ENCODE peak calls at places on chromosomes 16 and 17, in five cellular contexts. C is thoracic aorta; Y is heart right ventricle; Z is CD8-positive, alpha-beta T cell; U is hepatocyte. P is an unnamed sample.
A peak's percentile ranks its signal among the peaks of the same experiment; 100 is the strongest.

GRCh38 chr17:4708436-4708835 is 2.0 kb upstream of the ARRB2 start:
- DNase-seq in Z (peak; percentile 49), C (no peak), U (no peak), Y (no peak), P (no peak)

GRCh38 chr16:25177831-25178688 is 38.7 kb upstream of the AQP8 start:
- DNase-seq in Y (no peak), Z (no peak), C (no peak), U (peak; percentile 53), P (no peak)

GRCh38 chr17:75430159-75430748 is 24.8 kb upstream of the GRB2 start:
- DNase-seq in U (peak; percentile 66), Z (no peak), C (no peak), Y (no peak), P (no peak)

GRCh38 chr16:11106726-11107125 is 149.3 kb downstream of the SOCS1 start:
- DNase-seq in Z (no peak), U (no peak), C (no peak), Y (no peak), P (no peak)

GRCh38 chr17:31235110-31235509 is 61.9 kb downstream of the OMG start:
- DNase-seq in Y (no peak), Z (no peak), U (no peak), C (no peak), P (no peak)

GRCh38 chr17:34826332-34826731 is 134.9 kb downstream of the CCT6B start:
- DNase-seq in Y (no peak), Z (no peak), C (no peak), U (no peak), P (no peak)

GRCh38 chr17:5809580-5810188 is 225.4 kb upstream of the NLRP1 start:
- DNase-seq in U (no peak), Z (no peak), C (no peak), Y (no peak), P (no peak)

GRCh38 chr17:64777413-64778101 is 115.5 kb upstream of the SMURF2 start:
- DNase-seq in U (no peak), Z (no peak), Y (peak; percentile 49), C (no peak), P (peak; percentile 69)

GRCh38 chr17:15091825-15092224 is 173.3 kb downstream of the PMP22 start:
- DNase-seq in Z (no peak), U (no peak), Y (no peak), C (no peak), P (no peak)

GRCh38 chr17:28347261-28347891 is 10.0 kb downstream of the POLDIP2 start:
- DNase-seq in C (no peak), U (no peak), Y (no peak), Z (no peak), P (no peak)

GRCh38 chr16:9846362-9847099 is 335.7 kb downstream of the GRIN2A start:
- DNase-seq in C (no peak), U (no peak), Z (no peak), Y (no peak), P (no peak)

GRCh38 chr17:66965801-66966528 is 1.5 kb downstream of the CACNG4 start:
- DNase-seq in Y (no peak), U (peak; percentile 29), Z (no peak), C (no peak), P (no peak)

GRCh38 chr16:86791287-86792074 is 213.1 kb downstream of the FOXL1 start:
- DNase-seq in U (no peak), Y (no peak), Z (no peak), C (no peak), P (no peak)

GRCh38 chr16:426115-426905 is 861 bp downstream of the RAB11FIP3 start:
- DNase-seq in U (peak; percentile 36), C (no peak), Y (peak; percentile 29), Z (no peak), P (no peak)

GRCh38 chr16:4273858-4274291 is 1.1 kb upstream of the TFAP4 start:
- DNase-seq in U (peak; percentile 75), Y (peak; percentile 71), C (no peak), Z (peak; percentile 49), P (peak; percentile 36)

GRCh38 chr16:53502331-53503269 is at the start of gene AKTIP:
- DNase-seq in Z (peak; percentile 35), Y (no peak), U (peak; percentile 80), C (no peak), P (no peak)

GRCh38 chr17:68578236-68578635 is 22.9 kb downstream of the FAM20A start:
- DNase-seq in Y (no peak), C (no peak), Z (no peak), U (no peak), P (no peak)

GRCh38 chr16:3004781-3005284 is 7.9 kb upstream of the CLDN9 start:
- DNase-seq in C (no peak), Z (no peak), U (peak; percentile 59), Y (no peak), P (no peak)

GRCh38 chr17:77475012-77475976 is 334.5 kb downstream of the SEC14L1 start:
- DNase-seq in Z (peak; percentile 68), U (peak; percentile 53), Y (peak; percentile 17), C (no peak), P (no peak)

GRCh38 chr17:62096401-62096670 is 31.3 kb upstream of the MED13 start:
- DNase-seq in U (no peak), Y (no peak), C (no peak), Z (no peak), P (no peak)

GRCh38 chr16:63337264-63337663 is 1301.0 kb upstream of the CDH8 start:
- DNase-seq in U (no peak), Y (no peak), Z (no peak), C (no peak), P (no peak)

GRCh38 chr17:26962255-26963162 is 331.4 kb upstream of the WSB1 start:
- DNase-seq in Y (no peak), U (no peak), Z (no peak), C (no peak), P (no peak)

GRCh38 chr17:69485901-69486643 is 71.6 kb downstream of the MAP2K6 start:
- DNase-seq in Z (no peak), U (no peak), Y (no peak), C (no peak), P (no peak)

GRCh38 chr17:31433091-31433790 is 41.8 kb downstream of the RAB11FIP4 start:
- DNase-seq in U (no peak), Y (no peak), Z (peak; percentile 55), C (no peak), P (no peak)

GRCh38 chr17:2724783-2725164 is 13.2 kb upstream of the CLUH start:
- DNase-seq in C (no peak), Z (no peak), U (peak; percentile 71), Y (peak; percentile 51), P (no peak)

GRCh38 chr16:54645328-54645727 is 285.3 kb upstream of the IRX5 start:
- DNase-seq in Y (no peak), C (no peak), U (no peak), Z (no peak), P (no peak)

GRCh38 chr17:17546399-17547185 is 44.9 kb downstream of the PEMT start:
- DNase-seq in Z (no peak), U (no peak), C (no peak), Y (peak; percentile 17), P (no peak)

GRCh38 chr16:8655184-8655717 is 19.2 kb upstream of the ABAT start:
- DNase-seq in U (peak; percentile 58), Y (no peak), C (no peak), Z (no peak), P (no peak)

GRCh38 chr17:77893144-77894044 is 65.1 kb upstream of the TNRC6C start:
- DNase-seq in Z (no peak), Y (no peak), U (no peak), C (no peak), P (peak; percentile 33)

GRCh38 chr17:80064696-80065095 is 28.3 kb downstream of the CCDC40 start:
- DNase-seq in Z (no peak), Y (no peak), C (no peak), U (no peak), P (no peak)
- H3K27ac ChIP-seq in Z (no peak overlapping the region), Y (no peak overlapping the region), C (peak overlapping the region; percentile 55), U (no peak overlapping the region), P (no peak overlapping the region)

GRCh38 chr17:82399601-82400101 is 18.5 kb upstream of the HEXD start:
- DNase-seq in C (no peak), Z (no peak), Y (no peak), U (no peak), P (no peak)

GRCh38 chr17:82400206-82400605 is 17.9 kb upstream of the HEXD start:
- DNase-seq in Z (no peak), U (no peak), C (no peak), Y (no peak), P (no peak)

GRCh38 chr17:82402865-82403264 is 15.3 kb upstream of the HEXD start:
- DNase-seq in C (no peak), U (no peak), Z (no peak), Y (no peak), P (no peak)

GRCh38 chr17:82399030-82399429 is 19.1 kb upstream of the HEXD start:
- DNase-seq in Z (no peak), U (peak; percentile 67), C (no peak), Y (no peak), P (peak; percentile 42)

GRCh38 chr17:82400830-82401229 is 17.3 kb upstream of the HEXD start:
- DNase-seq in Y (peak; percentile 47), U (no peak), C (no peak), Z (peak; percentile 54), P (no peak)
- H3K4me3 ChIP-seq in Y (no peak overlapping the region), U (no peak overlapping the region), C (peak overlapping the region; percentile 31), Z (no peak overlapping the region), P (no peak overlapping the region)

DNA sequence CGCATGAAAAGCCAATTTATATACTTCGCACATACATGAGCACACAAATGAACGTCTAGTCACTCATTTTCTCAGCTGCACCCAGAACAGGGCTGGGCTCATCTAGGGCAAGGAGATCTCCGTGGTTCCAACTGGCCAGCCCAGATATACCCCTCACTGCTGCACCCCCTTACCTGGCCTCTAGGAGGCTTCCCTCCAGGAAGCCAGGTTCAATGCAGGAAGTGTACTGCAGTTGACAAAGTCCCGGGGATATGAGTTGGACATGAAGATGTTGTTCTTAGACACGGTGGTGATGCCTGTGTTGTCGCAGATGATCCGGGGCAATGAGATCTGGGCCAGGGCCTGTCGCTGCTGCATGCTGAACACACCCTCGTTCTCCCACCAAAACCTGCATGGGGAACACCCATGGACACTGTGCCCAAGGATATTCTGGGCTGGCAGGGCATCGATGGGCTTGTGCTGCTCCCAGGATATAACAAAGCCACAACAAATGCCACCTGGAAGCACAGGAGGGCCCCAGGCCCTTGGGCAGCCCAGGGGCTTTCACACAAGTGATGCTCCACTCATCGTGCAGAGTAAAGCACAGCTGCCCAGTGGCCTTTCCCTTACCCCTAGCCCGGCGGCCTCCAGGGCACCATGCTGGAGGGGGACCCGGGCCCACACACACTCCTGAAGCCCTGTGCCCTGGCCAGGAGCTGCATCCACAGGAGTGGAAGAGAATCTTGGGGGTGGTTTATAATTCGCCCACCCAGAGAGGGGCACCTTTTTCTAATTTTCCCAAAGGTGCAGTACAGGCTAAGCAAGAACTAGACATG is 10.1 kb downstream of the MPO start:
- DNase-seq in Y (no peak), C (no peak), U (no peak), Z (no peak), P (no peak)
- TF ChIP-seq CTCF in Y (no peak), C (no peak), U (no peak), Z (no peak), P (no peak)

DNA sequence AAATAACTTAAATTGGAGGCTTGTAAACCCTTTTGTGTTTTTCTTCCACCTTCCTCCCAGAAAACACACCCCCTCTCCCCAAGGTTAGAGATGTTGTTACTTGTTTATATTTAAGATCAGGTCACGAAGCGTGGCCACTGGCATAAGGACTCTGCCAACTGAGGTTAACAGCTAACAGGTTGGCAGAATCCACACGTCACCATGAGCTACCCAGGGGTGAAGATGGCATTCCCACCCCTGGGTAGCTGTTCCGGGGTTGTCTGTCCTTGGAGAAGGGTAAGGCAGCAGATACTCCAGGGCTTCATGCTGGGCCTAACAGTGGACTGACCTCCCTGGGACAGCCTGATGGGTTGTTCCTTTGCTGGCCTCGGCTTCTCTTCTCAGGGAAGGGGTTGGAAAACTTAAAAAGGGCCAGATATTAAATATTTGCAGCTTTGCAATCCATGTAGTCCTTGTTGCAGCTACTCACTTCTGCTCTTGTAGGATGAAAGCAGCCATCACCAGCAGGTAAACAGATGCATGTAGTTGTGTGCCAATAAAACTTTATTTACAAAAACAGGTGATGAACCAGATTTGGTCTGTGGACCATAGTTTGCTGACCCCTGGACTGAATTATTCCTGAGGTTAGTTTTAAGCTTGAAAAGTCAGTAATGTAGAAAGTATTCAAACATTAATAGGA is 148.6 kb downstream of the MSI2 start:
- DNase-seq in Z (no peak), C (no peak), Y (no peak), U (no peak), P (no peak)
- H3K27ac ChIP-seq in Z (no peak overlapping the region), C (no peak overlapping the region), Y (peak overlapping the region; percentile 63), U (no peak overlapping the region), P (no peak overlapping the region)

P was measured in tibial artery.